ENCODE peak calls at places on chromosomes 3 and 15, in seven cellular contexts. One of them, this sample, is unnamed. For H3K36me3 and H3K27me3, the result is how much of the 10 kb centered on the place peaks cover.

GRCh38 chr3:58333206-58334012 is 717 bp downstream of the PXK start:
- DNase-seq in Peyer's patch: peak
- DNase-seq in HCT116: no peak
- DNase-seq in WERI-Rb-1: peak
- DNase-seq in H7: peak
- DNase-seq in GM23248: peak
- DNase-seq in CD4-positive, CD25-positive, alpha-beta regulatory T cell: no peak
- DNase-seq in this sample: no peak

GRCh38 chr3:71391361-71391760 is 192.2 kb downstream of the FOXP1 start:
- DNase-seq in GM23248: no peak
- DNase-seq in HCT116: no peak
- DNase-seq in CD4-positive, CD25-positive, alpha-beta regulatory T cell: no peak
- DNase-seq in Peyer's patch: no peak
- DNase-seq in WERI-Rb-1: no peak
- DNase-seq in H7: no peak
- DNase-seq in this sample: no peak

GRCh38 chr3:142958707-142959106 is 4.8 kb downstream of the PAQR9 start:
- DNase-seq in WERI-Rb-1: no peak
- DNase-seq in GM23248: peak
- DNase-seq in HCT116: peak
- DNase-seq in CD4-positive, CD25-positive, alpha-beta regulatory T cell: no peak
- DNase-seq in Peyer's patch: no peak
- DNase-seq in H7: no peak
- DNase-seq in this sample: no peak

GRCh38 chr3:102790742-102791141 is 355.9 kb downstream of the ZPLD1 start:
- DNase-seq in GM23248: peak
- DNase-seq in HCT116: no peak
- DNase-seq in H7: no peak
- DNase-seq in Peyer's patch: no peak
- DNase-seq in CD4-positive, CD25-positive, alpha-beta regulatory T cell: no peak
- DNase-seq in WERI-Rb-1: no peak
- DNase-seq in this sample: no peak

GRCh38 chr15:39013262-39013661 is 448.6 kb upstream of the RASGRP1 start:
- DNase-seq in WERI-Rb-1: no peak
- DNase-seq in GM23248: no peak
- DNase-seq in HCT116: no peak
- DNase-seq in H7: no peak
- DNase-seq in Peyer's patch: no peak
- DNase-seq in CD4-positive, CD25-positive, alpha-beta regulatory T cell: no peak
- DNase-seq in this sample: no peak

GRCh38 chr15:31398677-31399260 is 72.1 kb downstream of the KLF13 start:
- DNase-seq in GM23248: peak
- DNase-seq in WERI-Rb-1: no peak
- DNase-seq in H7: peak
- DNase-seq in Peyer's patch: peak
- DNase-seq in CD4-positive, CD25-positive, alpha-beta regulatory T cell: no peak
- DNase-seq in HCT116: no peak
- DNase-seq in this sample: no peak

GRCh38 chr3:132352556-132353143 is 35.4 kb downstream of the ACP3 start:
- DNase-seq in Peyer's patch: peak
- DNase-seq in WERI-Rb-1: peak
- DNase-seq in CD4-positive, CD25-positive, alpha-beta regulatory T cell: peak
- DNase-seq in H7: peak
- DNase-seq in HCT116: peak
- DNase-seq in GM23248: peak
- DNase-seq in this sample: peak

GRCh38 chr3:142223282-142223681 is 2.1 kb downstream of the GK5 start:
- DNase-seq in H7: no peak
- DNase-seq in HCT116: no peak
- DNase-seq in GM23248: no peak
- DNase-seq in Peyer's patch: no peak
- DNase-seq in CD4-positive, CD25-positive, alpha-beta regulatory T cell: no peak
- DNase-seq in WERI-Rb-1: no peak
- DNase-seq in this sample: no peak

GRCh38 chr3:103169289-103169688 is 734.5 kb downstream of the ZPLD1 start:
- DNase-seq in WERI-Rb-1: no peak
- DNase-seq in Peyer's patch: no peak
- DNase-seq in HCT116: no peak
- DNase-seq in GM23248: no peak
- DNase-seq in CD4-positive, CD25-positive, alpha-beta regulatory T cell: no peak
- DNase-seq in H7: no peak
- DNase-seq in this sample: no peak

GRCh38 chr3:59519094-59519493 is 469.3 kb upstream of the CFAP20DC start:
- DNase-seq in GM23248: no peak
- DNase-seq in WERI-Rb-1: no peak
- DNase-seq in CD4-positive, CD25-positive, alpha-beta regulatory T cell: no peak
- DNase-seq in HCT116: no peak
- DNase-seq in H7: no peak
- DNase-seq in Peyer's patch: no peak
- DNase-seq in this sample: no peak

GRCh38 chr3:134449277-134449676 is 36.5 kb downstream of the ANAPC13 start:
- DNase-seq in HCT116: no peak
- DNase-seq in Peyer's patch: no peak
- DNase-seq in CD4-positive, CD25-positive, alpha-beta regulatory T cell: no peak
- DNase-seq in WERI-Rb-1: peak
- DNase-seq in H7: peak
- DNase-seq in GM23248: peak
- DNase-seq in this sample: no peak

GRCh38 chr3:77887611-77888010 is 847.7 kb downstream of the ROBO2 start:
- DNase-seq in WERI-Rb-1: no peak
- DNase-seq in HCT116: no peak
- DNase-seq in CD4-positive, CD25-positive, alpha-beta regulatory T cell: no peak
- DNase-seq in GM23248: no peak
- DNase-seq in Peyer's patch: no peak
- DNase-seq in H7: no peak
- DNase-seq in this sample: no peak

GRCh38 chr3:40022267-40022827 is 212.9 kb downstream of the MYRIP start:
- DNase-seq in WERI-Rb-1: no peak
- DNase-seq in GM23248: no peak
- DNase-seq in Peyer's patch: no peak
- DNase-seq in CD4-positive, CD25-positive, alpha-beta regulatory T cell: no peak
- DNase-seq in HCT116: no peak
- DNase-seq in H7: no peak
- DNase-seq in this sample: no peak

GRCh38 chr3:172280406-172281051 is 167.7 kb downstream of the GHSR start:
- DNase-seq in Peyer's patch: no peak
- DNase-seq in H7: no peak
- DNase-seq in HCT116: no peak
- DNase-seq in GM23248: peak
- DNase-seq in CD4-positive, CD25-positive, alpha-beta regulatory T cell: no peak
- DNase-seq in WERI-Rb-1: no peak
- DNase-seq in this sample: no peak

GRCh38 chr3:22103423-22103822 is 352.4 kb upstream of the ZNF385D start:
- DNase-seq in H7: no peak
- DNase-seq in GM23248: no peak
- DNase-seq in CD4-positive, CD25-positive, alpha-beta regulatory T cell: no peak
- DNase-seq in WERI-Rb-1: no peak
- DNase-seq in Peyer's patch: no peak
- DNase-seq in HCT116: no peak
- DNase-seq in this sample: no peak

GRCh38 chr3:171011109-171011508 is 15.4 kb downstream of the SLC2A2 start:
- DNase-seq in Peyer's patch: no peak
- DNase-seq in GM23248: no peak
- DNase-seq in CD4-positive, CD25-positive, alpha-beta regulatory T cell: no peak
- DNase-seq in WERI-Rb-1: no peak
- DNase-seq in HCT116: no peak
- DNase-seq in H7: no peak
- DNase-seq in this sample: no peak

GRCh38 chr15:86855962-86856361 is 776.3 kb downstream of the AGBL1 start:
- DNase-seq in H7: no peak
- DNase-seq in HCT116: no peak
- DNase-seq in GM23248: no peak
- DNase-seq in WERI-Rb-1: no peak
- DNase-seq in CD4-positive, CD25-positive, alpha-beta regulatory T cell: no peak
- DNase-seq in Peyer's patch: no peak
- DNase-seq in this sample: no peak

GRCh38 chr15:100033140-100033857 is 300.1 kb upstream of the LYSMD4 start:
- DNase-seq in Peyer's patch: no peak
- DNase-seq in GM23248: no peak
- DNase-seq in CD4-positive, CD25-positive, alpha-beta regulatory T cell: no peak
- DNase-seq in WERI-Rb-1: no peak
- DNase-seq in H7: no peak
- DNase-seq in HCT116: no peak
- DNase-seq in this sample: no peak

GRCh38 chr3:116453676-116454346 is 8.5 kb upstream of the LSAMP start:
- DNase-seq in H7: no peak
- DNase-seq in GM23248: peak
- DNase-seq in CD4-positive, CD25-positive, alpha-beta regulatory T cell: no peak
- DNase-seq in Peyer's patch: no peak
- DNase-seq in WERI-Rb-1: no peak
- DNase-seq in HCT116: no peak
- DNase-seq in this sample: no peak

GRCh38 chr15:80093854-80094418 is 34.5 kb downstream of the ZFAND6 start:
- DNase-seq in WERI-Rb-1: peak
- DNase-seq in GM23248: no peak
- DNase-seq in HCT116: no peak
- DNase-seq in H7: peak
- DNase-seq in CD4-positive, CD25-positive, alpha-beta regulatory T cell: no peak
- DNase-seq in Peyer's patch: no peak
- DNase-seq in this sample: no peak

GRCh38 chr3:182342252-182342651 is 451.1 kb upstream of the ATP11B start:
- DNase-seq in CD4-positive, CD25-positive, alpha-beta regulatory T cell: no peak
- DNase-seq in GM23248: no peak
- DNase-seq in WERI-Rb-1: no peak
- DNase-seq in HCT116: no peak
- DNase-seq in Peyer's patch: no peak
- DNase-seq in H7: no peak
- DNase-seq in this sample: no peak

GRCh38 chr3:140942221-140943104 is 827 bp downstream of the SLC25A36 start:
- DNase-seq in GM23248: peak
- DNase-seq in CD4-positive, CD25-positive, alpha-beta regulatory T cell: peak
- DNase-seq in WERI-Rb-1: peak
- DNase-seq in H7: peak
- DNase-seq in HCT116: no peak
- DNase-seq in Peyer's patch: peak
- DNase-seq in this sample: peak

GRCh38 chr3:38084019-38084968 is 45.3 kb downstream of the DLEC1 start:
- DNase-seq in H7: peak
- DNase-seq in WERI-Rb-1: no peak
- DNase-seq in CD4-positive, CD25-positive, alpha-beta regulatory T cell: peak
- DNase-seq in Peyer's patch: no peak
- DNase-seq in GM23248: peak
- DNase-seq in HCT116: no peak
- DNase-seq in this sample: peak

GRCh38 chr3:142993958-142994442 is 7.4 kb upstream of the U2SURP start:
- DNase-seq in GM23248: peak
- DNase-seq in Peyer's patch: peak
- DNase-seq in HCT116: peak
- DNase-seq in H7: peak
- DNase-seq in WERI-Rb-1: peak
- DNase-seq in CD4-positive, CD25-positive, alpha-beta regulatory T cell: peak
- DNase-seq in this sample: peak

GRCh38 chr3:180295811-180296210 is 259.1 kb upstream of the PEX5L start:
- DNase-seq in HCT116: no peak
- DNase-seq in WERI-Rb-1: no peak
- DNase-seq in Peyer's patch: no peak
- DNase-seq in H7: no peak
- DNase-seq in CD4-positive, CD25-positive, alpha-beta regulatory T cell: no peak
- DNase-seq in GM23248: no peak
- DNase-seq in this sample: no peak

GRCh38 chr15:72771329-72771725 is 12.2 kb downstream of the ADPGK start:
- DNase-seq in CD4-positive, CD25-positive, alpha-beta regulatory T cell: no peak
- DNase-seq in WERI-Rb-1: no peak
- DNase-seq in Peyer's patch: no peak
- DNase-seq in H7: no peak
- DNase-seq in GM23248: no peak
- DNase-seq in HCT116: no peak
- DNase-seq in this sample: no peak
- H3K36me3 ChIP-seq in CD4-positive, CD25-positive, alpha-beta regulatory T cell: half or more
- H3K36me3 ChIP-seq in WERI-Rb-1: half or more
- H3K36me3 ChIP-seq in Peyer's patch: under half
- H3K36me3 ChIP-seq in H7: under half
- H3K36me3 ChIP-seq in GM23248: under half
- H3K36me3 ChIP-seq in HCT116: under half
- H3K36me3 ChIP-seq in this sample: half or more

GRCh38 chr3:176954517-176954916 is 242.8 kb downstream of the TBL1XR1 start:
- DNase-seq in H7: no peak
- DNase-seq in HCT116: no peak
- DNase-seq in Peyer's patch: no peak
- DNase-seq in WERI-Rb-1: no peak
- DNase-seq in CD4-positive, CD25-positive, alpha-beta regulatory T cell: no peak
- DNase-seq in GM23248: no peak
- DNase-seq in this sample: no peak

GRCh38 chr3:176951586-176952292 is 245.5 kb downstream of the TBL1XR1 start:
- DNase-seq in CD4-positive, CD25-positive, alpha-beta regulatory T cell: no peak
- DNase-seq in WERI-Rb-1: no peak
- DNase-seq in Peyer's patch: no peak
- DNase-seq in GM23248: peak
- DNase-seq in HCT116: no peak
- DNase-seq in H7: no peak
- DNase-seq in this sample: no peak

GRCh38 chr3:176951144-176951543 is 246.1 kb downstream of the TBL1XR1 start:
- DNase-seq in WERI-Rb-1: no peak
- DNase-seq in H7: no peak
- DNase-seq in Peyer's patch: no peak
- DNase-seq in CD4-positive, CD25-positive, alpha-beta regulatory T cell: no peak
- DNase-seq in GM23248: peak
- DNase-seq in HCT116: no peak
- DNase-seq in this sample: no peak

GRCh38 chr3:176950743-176951142 is 246.5 kb downstream of the TBL1XR1 start:
- DNase-seq in GM23248: peak
- DNase-seq in CD4-positive, CD25-positive, alpha-beta regulatory T cell: no peak
- DNase-seq in WERI-Rb-1: no peak
- DNase-seq in H7: no peak
- DNase-seq in Peyer's patch: no peak
- DNase-seq in HCT116: no peak
- DNase-seq in this sample: no peak

GRCh38 chr3:176953106-176954080 is 243.9 kb downstream of the TBL1XR1 start:
- DNase-seq in Peyer's patch: peak
- DNase-seq in WERI-Rb-1: peak
- DNase-seq in CD4-positive, CD25-positive, alpha-beta regulatory T cell: no peak
- DNase-seq in H7: no peak
- DNase-seq in HCT116: no peak
- DNase-seq in GM23248: peak
- DNase-seq in this sample: no peak
- H3K27me3 ChIP-seq in Peyer's patch: under half
- H3K27me3 ChIP-seq in WERI-Rb-1: under half
- H3K27me3 ChIP-seq in CD4-positive, CD25-positive, alpha-beta regulatory T cell: under half
- H3K27me3 ChIP-seq in H7: under half
- H3K27me3 ChIP-seq in HCT116: under half
- H3K27me3 ChIP-seq in GM23248: under half
- H3K27me3 ChIP-seq in this sample: under half

GRCh38 chr15:89315375-89315929 is 19.2 kb downstream of the POLG start:
- DNase-seq in Peyer's patch: no peak
- DNase-seq in GM23248: no peak
- DNase-seq in H7: no peak
- DNase-seq in WERI-Rb-1: no peak
- DNase-seq in CD4-positive, CD25-positive, alpha-beta regulatory T cell: no peak
- DNase-seq in HCT116: no peak
- DNase-seq in this sample: no peak
- H3K36me3 ChIP-seq in Peyer's patch: under half
- H3K36me3 ChIP-seq in GM23248: under half
- H3K36me3 ChIP-seq in H7: half or more
- H3K36me3 ChIP-seq in WERI-Rb-1: half or more
- H3K36me3 ChIP-seq in CD4-positive, CD25-positive, alpha-beta regulatory T cell: half or more
- H3K36me3 ChIP-seq in HCT116: half or more
- H3K36me3 ChIP-seq in this sample: under half

DNA sequence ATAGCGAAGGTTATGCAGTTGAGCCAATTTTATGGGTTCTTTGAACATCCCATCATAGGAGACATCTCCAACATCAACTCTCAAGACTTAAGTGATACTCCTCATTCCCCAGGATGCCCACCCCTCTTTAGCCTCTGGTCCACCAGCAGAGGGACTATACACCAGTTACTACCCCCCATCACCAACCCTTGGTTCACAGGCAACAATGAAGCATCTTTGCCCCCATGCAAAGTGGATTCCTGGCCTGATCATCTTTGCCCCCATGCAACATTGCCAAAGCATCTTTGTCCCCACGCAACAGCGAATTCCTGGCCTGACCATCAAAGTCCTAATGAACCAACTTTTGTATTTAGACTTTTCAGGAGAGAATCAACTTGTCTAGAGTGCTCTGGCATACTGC is 19.1 kb downstream of the GPR15 start:
- DNase-seq in Peyer's patch: no peak
- DNase-seq in H7: no peak
- DNase-seq in WERI-Rb-1: no peak
- DNase-seq in HCT116: no peak
- DNase-seq in GM23248: no peak
- DNase-seq in CD4-positive, CD25-positive, alpha-beta regulatory T cell: no peak
- DNase-seq in this sample: no peak
- H3K27me3 ChIP-seq in Peyer's patch: under half
- H3K27me3 ChIP-seq in H7: under half
- H3K27me3 ChIP-seq in WERI-Rb-1: under half
- H3K27me3 ChIP-seq in HCT116: under half
- H3K27me3 ChIP-seq in GM23248: under half
- H3K27me3 ChIP-seq in CD4-positive, CD25-positive, alpha-beta regulatory T cell: under half
- H3K27me3 ChIP-seq in this sample: under half